ENCODE peak calls at places on chromosomes 7 and 10, in ten cellular contexts. One of them, this sample, is unnamed.

GRCh38 chr10:89480047-89480446 is 55.3 kb downstream of the SLC16A12 start:
- DNase-seq in mesothelial cell of epicardium: no peak
- DNase-seq in astrocyte of the spinal cord: no peak
- DNase-seq in GM23338: no peak
- DNase-seq in dorsolateral prefrontal cortex: no peak
- DNase-seq in heart right ventricle: peak
- DNase-seq in cardiac muscle cell: peak
- DNase-seq in suprapubic skin: no peak
- DNase-seq in brain microvascular endothelial cell: no peak
- DNase-seq in esophagus squamous epithelium: no peak
- DNase-seq in this sample: no peak

GRCh38 chr10:110725809-110726641 is 81.9 kb downstream of the RBM20 start:
- DNase-seq in astrocyte of the spinal cord: no peak
- DNase-seq in esophagus squamous epithelium: no peak
- DNase-seq in heart right ventricle: no peak
- DNase-seq in suprapubic skin: no peak
- DNase-seq in dorsolateral prefrontal cortex: no peak
- DNase-seq in mesothelial cell of epicardium: no peak
- DNase-seq in cardiac muscle cell: peak
- DNase-seq in brain microvascular endothelial cell: peak
- DNase-seq in GM23338: peak
- DNase-seq in this sample: no peak

GRCh38 chr7:24729365-24730017 is 27.8 kb downstream of the GSDME start:
- DNase-seq in heart right ventricle: peak
- DNase-seq in astrocyte of the spinal cord: no peak
- DNase-seq in GM23338: no peak
- DNase-seq in dorsolateral prefrontal cortex: no peak
- DNase-seq in mesothelial cell of epicardium: no peak
- DNase-seq in brain microvascular endothelial cell: no peak
- DNase-seq in esophagus squamous epithelium: no peak
- DNase-seq in cardiac muscle cell: no peak
- DNase-seq in suprapubic skin: no peak
- DNase-seq in this sample: no peak

GRCh38 chr10:124448696-124449169 is 1.1 kb downstream of the NKX1-2 start:
- DNase-seq in suprapubic skin: no peak
- DNase-seq in dorsolateral prefrontal cortex: no peak
- DNase-seq in astrocyte of the spinal cord: no peak
- DNase-seq in heart right ventricle: no peak
- DNase-seq in esophagus squamous epithelium: no peak
- DNase-seq in brain microvascular endothelial cell: no peak
- DNase-seq in cardiac muscle cell: no peak
- DNase-seq in GM23338: peak
- DNase-seq in mesothelial cell of epicardium: no peak
- DNase-seq in this sample: no peak

GRCh38 chr7:68420342-68420750 is 1177.9 kb upstream of the AUTS2 start:
- DNase-seq in astrocyte of the spinal cord: no peak
- DNase-seq in heart right ventricle: no peak
- DNase-seq in brain microvascular endothelial cell: no peak
- DNase-seq in esophagus squamous epithelium: no peak
- DNase-seq in suprapubic skin: no peak
- DNase-seq in dorsolateral prefrontal cortex: peak
- DNase-seq in GM23338: no peak
- DNase-seq in mesothelial cell of epicardium: no peak
- DNase-seq in cardiac muscle cell: no peak
- DNase-seq in this sample: no peak

GRCh38 chr7:3233301-3233700 is 67.8 kb upstream of the SDK1 start:
- DNase-seq in brain microvascular endothelial cell: no peak
- DNase-seq in GM23338: no peak
- DNase-seq in esophagus squamous epithelium: no peak
- DNase-seq in suprapubic skin: no peak
- DNase-seq in dorsolateral prefrontal cortex: no peak
- DNase-seq in cardiac muscle cell: no peak
- DNase-seq in mesothelial cell of epicardium: no peak
- DNase-seq in heart right ventricle: no peak
- DNase-seq in astrocyte of the spinal cord: no peak
- DNase-seq in this sample: no peak

GRCh38 chr7:149071182-149071635 is 19.3 kb downstream of the ZNF786 start:
- DNase-seq in GM23338: no peak
- DNase-seq in cardiac muscle cell: no peak
- DNase-seq in heart right ventricle: no peak
- DNase-seq in suprapubic skin: no peak
- DNase-seq in dorsolateral prefrontal cortex: no peak
- DNase-seq in esophagus squamous epithelium: no peak
- DNase-seq in mesothelial cell of epicardium: no peak
- DNase-seq in astrocyte of the spinal cord: no peak
- DNase-seq in brain microvascular endothelial cell: no peak
- DNase-seq in this sample: no peak

GRCh38 chr10:27742195-27742925 is 3.3 kb downstream of the MKX start:
- DNase-seq in dorsolateral prefrontal cortex: peak
- DNase-seq in suprapubic skin: no peak
- DNase-seq in mesothelial cell of epicardium: peak
- DNase-seq in heart right ventricle: peak
- DNase-seq in cardiac muscle cell: peak
- DNase-seq in esophagus squamous epithelium: no peak
- DNase-seq in GM23338: peak
- DNase-seq in brain microvascular endothelial cell: peak
- DNase-seq in astrocyte of the spinal cord: peak
- DNase-seq in this sample: peak

GRCh38 chr10:74063256-74063655 is 65.3 kb downstream of the VCL start:
- DNase-seq in GM23338: no peak
- DNase-seq in heart right ventricle: no peak
- DNase-seq in astrocyte of the spinal cord: peak
- DNase-seq in esophagus squamous epithelium: no peak
- DNase-seq in cardiac muscle cell: peak
- DNase-seq in suprapubic skin: no peak
- DNase-seq in brain microvascular endothelial cell: peak
- DNase-seq in mesothelial cell of epicardium: no peak
- DNase-seq in dorsolateral prefrontal cortex: no peak
- DNase-seq in this sample: no peak
- TF ChIP-seq CTCF in GM23338: no peak
- TF ChIP-seq CTCF in heart right ventricle: no peak
- TF ChIP-seq CTCF in astrocyte of the spinal cord: no peak
- TF ChIP-seq CTCF in esophagus squamous epithelium: no peak
- TF ChIP-seq CTCF in cardiac muscle cell: no peak
- TF ChIP-seq CTCF in suprapubic skin: no peak
- TF ChIP-seq CTCF in brain microvascular endothelial cell: no peak
- TF ChIP-seq CTCF in mesothelial cell of epicardium: no peak
- TF ChIP-seq CTCF in dorsolateral prefrontal cortex: no peak
- TF ChIP-seq CTCF in this sample: no peak

GRCh38 chr10:92575961-92576360 is 2.1 kb upstream of the IDE start:
- DNase-seq in mesothelial cell of epicardium: no peak
- DNase-seq in brain microvascular endothelial cell: no peak
- DNase-seq in suprapubic skin: no peak
- DNase-seq in heart right ventricle: no peak
- DNase-seq in esophagus squamous epithelium: no peak
- DNase-seq in dorsolateral prefrontal cortex: no peak
- DNase-seq in astrocyte of the spinal cord: peak
- DNase-seq in cardiac muscle cell: peak
- DNase-seq in GM23338: no peak
- DNase-seq in this sample: no peak

GRCh38 chr10:92573091-92573797 is 649 bp downstream of the IDE start:
- DNase-seq in GM23338: peak
- DNase-seq in astrocyte of the spinal cord: peak
- DNase-seq in esophagus squamous epithelium: no peak
- DNase-seq in suprapubic skin: no peak
- DNase-seq in cardiac muscle cell: peak
- DNase-seq in dorsolateral prefrontal cortex: no peak
- DNase-seq in heart right ventricle: peak
- DNase-seq in mesothelial cell of epicardium: no peak
- DNase-seq in brain microvascular endothelial cell: no peak
- DNase-seq in this sample: no peak

GRCh38 chr10:92572362-92573090 is 1.4 kb downstream of the IDE start:
- DNase-seq in astrocyte of the spinal cord: no peak
- DNase-seq in cardiac muscle cell: no peak
- DNase-seq in esophagus squamous epithelium: no peak
- DNase-seq in GM23338: no peak
- DNase-seq in dorsolateral prefrontal cortex: no peak
- DNase-seq in heart right ventricle: peak
- DNase-seq in mesothelial cell of epicardium: no peak
- DNase-seq in suprapubic skin: no peak
- DNase-seq in brain microvascular endothelial cell: no peak
- DNase-seq in this sample: no peak

GRCh38 chr10:92573798-92574544 is at the start of gene IDE:
- DNase-seq in cardiac muscle cell: peak
- DNase-seq in brain microvascular endothelial cell: peak
- DNase-seq in suprapubic skin: peak
- DNase-seq in astrocyte of the spinal cord: peak
- DNase-seq in dorsolateral prefrontal cortex: peak
- DNase-seq in heart right ventricle: peak
- DNase-seq in mesothelial cell of epicardium: peak
- DNase-seq in esophagus squamous epithelium: peak
- DNase-seq in GM23338: peak
- DNase-seq in this sample: no peak

GRCh38 chr10:92574545-92575377 is 868 bp upstream of the IDE start:
- DNase-seq in mesothelial cell of epicardium: no peak
- DNase-seq in esophagus squamous epithelium: no peak
- DNase-seq in astrocyte of the spinal cord: no peak
- DNase-seq in cardiac muscle cell: no peak
- DNase-seq in heart right ventricle: no peak
- DNase-seq in brain microvascular endothelial cell: peak
- DNase-seq in dorsolateral prefrontal cortex: no peak
- DNase-seq in GM23338: peak
- DNase-seq in suprapubic skin: no peak
- DNase-seq in this sample: no peak
- TF ChIP-seq CTCF in mesothelial cell of epicardium: peak
- TF ChIP-seq CTCF in esophagus squamous epithelium: peak
- TF ChIP-seq CTCF in astrocyte of the spinal cord: peak
- TF ChIP-seq CTCF in cardiac muscle cell: no peak
- TF ChIP-seq CTCF in heart right ventricle: no peak
- TF ChIP-seq CTCF in brain microvascular endothelial cell: peak
- TF ChIP-seq CTCF in dorsolateral prefrontal cortex: peak
- TF ChIP-seq CTCF in GM23338: peak
- TF ChIP-seq CTCF in suprapubic skin: peak
- TF ChIP-seq CTCF in this sample: no peak

GRCh38 chr7:144674550-144674949 is 161.3 kb downstream of the TPK1 start:
- DNase-seq in cardiac muscle cell: no peak
- DNase-seq in suprapubic skin: no peak
- DNase-seq in astrocyte of the spinal cord: no peak
- DNase-seq in brain microvascular endothelial cell: no peak
- DNase-seq in mesothelial cell of epicardium: no peak
- DNase-seq in dorsolateral prefrontal cortex: no peak
- DNase-seq in GM23338: no peak
- DNase-seq in esophagus squamous epithelium: no peak
- DNase-seq in heart right ventricle: no peak
- DNase-seq in this sample: no peak

GRCh38 chr7:144671429-144671828 is 164.4 kb downstream of the TPK1 start:
- DNase-seq in mesothelial cell of epicardium: no peak
- DNase-seq in brain microvascular endothelial cell: no peak
- DNase-seq in GM23338: peak
- DNase-seq in suprapubic skin: no peak
- DNase-seq in esophagus squamous epithelium: no peak
- DNase-seq in cardiac muscle cell: no peak
- DNase-seq in heart right ventricle: no peak
- DNase-seq in astrocyte of the spinal cord: no peak
- DNase-seq in dorsolateral prefrontal cortex: no peak
- DNase-seq in this sample: no peak

GRCh38 chr7:144672869-144673268 is 163.0 kb downstream of the TPK1 start:
- DNase-seq in cardiac muscle cell: no peak
- DNase-seq in brain microvascular endothelial cell: no peak
- DNase-seq in GM23338: no peak
- DNase-seq in astrocyte of the spinal cord: no peak
- DNase-seq in dorsolateral prefrontal cortex: no peak
- DNase-seq in mesothelial cell of epicardium: no peak
- DNase-seq in heart right ventricle: no peak
- DNase-seq in esophagus squamous epithelium: no peak
- DNase-seq in suprapubic skin: no peak
- DNase-seq in this sample: no peak

GRCh38 chr7:144668503-144668902 is 167.3 kb downstream of the TPK1 start:
- DNase-seq in cardiac muscle cell: no peak
- DNase-seq in GM23338: peak
- DNase-seq in brain microvascular endothelial cell: no peak
- DNase-seq in esophagus squamous epithelium: no peak
- DNase-seq in mesothelial cell of epicardium: no peak
- DNase-seq in dorsolateral prefrontal cortex: no peak
- DNase-seq in suprapubic skin: no peak
- DNase-seq in heart right ventricle: no peak
- DNase-seq in astrocyte of the spinal cord: no peak
- DNase-seq in this sample: no peak

GRCh38 chr7:144670251-144670650 is 165.6 kb downstream of the TPK1 start:
- DNase-seq in astrocyte of the spinal cord: peak
- DNase-seq in GM23338: peak
- DNase-seq in dorsolateral prefrontal cortex: no peak
- DNase-seq in esophagus squamous epithelium: no peak
- DNase-seq in brain microvascular endothelial cell: no peak
- DNase-seq in suprapubic skin: no peak
- DNase-seq in cardiac muscle cell: peak
- DNase-seq in heart right ventricle: no peak
- DNase-seq in mesothelial cell of epicardium: no peak
- DNase-seq in this sample: no peak
- TF ChIP-seq CTCF in astrocyte of the spinal cord: no peak
- TF ChIP-seq CTCF in GM23338: no peak
- TF ChIP-seq CTCF in dorsolateral prefrontal cortex: peak
- TF ChIP-seq CTCF in esophagus squamous epithelium: no peak
- TF ChIP-seq CTCF in brain microvascular endothelial cell: peak
- TF ChIP-seq CTCF in suprapubic skin: no peak
- TF ChIP-seq CTCF in cardiac muscle cell: peak
- TF ChIP-seq CTCF in heart right ventricle: no peak
- TF ChIP-seq CTCF in mesothelial cell of epicardium: peak
- TF ChIP-seq CTCF in this sample: no peak

GRCh38 chr7:101899616-101900015 is 82.2 kb downstream of the CUX1 start:
- DNase-seq in dorsolateral prefrontal cortex: no peak
- DNase-seq in brain microvascular endothelial cell: no peak
- DNase-seq in cardiac muscle cell: no peak
- DNase-seq in GM23338: no peak
- DNase-seq in esophagus squamous epithelium: no peak
- DNase-seq in suprapubic skin: no peak
- DNase-seq in mesothelial cell of epicardium: no peak
- DNase-seq in astrocyte of the spinal cord: no peak
- DNase-seq in heart right ventricle: no peak
- DNase-seq in this sample: no peak

GRCh38 chr7:101902680-101903504 is 85.5 kb downstream of the CUX1 start:
- DNase-seq in esophagus squamous epithelium: no peak
- DNase-seq in brain microvascular endothelial cell: no peak
- DNase-seq in mesothelial cell of epicardium: no peak
- DNase-seq in suprapubic skin: no peak
- DNase-seq in heart right ventricle: no peak
- DNase-seq in GM23338: no peak
- DNase-seq in astrocyte of the spinal cord: no peak
- DNase-seq in cardiac muscle cell: no peak
- DNase-seq in dorsolateral prefrontal cortex: no peak
- DNase-seq in this sample: no peak

GRCh38 chr7:101901661-101902491 is 84.5 kb downstream of the CUX1 start:
- DNase-seq in brain microvascular endothelial cell: no peak
- DNase-seq in heart right ventricle: no peak
- DNase-seq in cardiac muscle cell: peak
- DNase-seq in dorsolateral prefrontal cortex: no peak
- DNase-seq in mesothelial cell of epicardium: no peak
- DNase-seq in astrocyte of the spinal cord: peak
- DNase-seq in esophagus squamous epithelium: no peak
- DNase-seq in GM23338: no peak
- DNase-seq in suprapubic skin: no peak
- DNase-seq in this sample: no peak

GRCh38 chr7:101898019-101898575 is 80.7 kb downstream of the CUX1 start:
- DNase-seq in cardiac muscle cell: no peak
- DNase-seq in dorsolateral prefrontal cortex: no peak
- DNase-seq in mesothelial cell of epicardium: no peak
- DNase-seq in heart right ventricle: no peak
- DNase-seq in astrocyte of the spinal cord: no peak
- DNase-seq in esophagus squamous epithelium: no peak
- DNase-seq in brain microvascular endothelial cell: no peak
- DNase-seq in suprapubic skin: no peak
- DNase-seq in GM23338: no peak
- DNase-seq in this sample: no peak

DNA sequence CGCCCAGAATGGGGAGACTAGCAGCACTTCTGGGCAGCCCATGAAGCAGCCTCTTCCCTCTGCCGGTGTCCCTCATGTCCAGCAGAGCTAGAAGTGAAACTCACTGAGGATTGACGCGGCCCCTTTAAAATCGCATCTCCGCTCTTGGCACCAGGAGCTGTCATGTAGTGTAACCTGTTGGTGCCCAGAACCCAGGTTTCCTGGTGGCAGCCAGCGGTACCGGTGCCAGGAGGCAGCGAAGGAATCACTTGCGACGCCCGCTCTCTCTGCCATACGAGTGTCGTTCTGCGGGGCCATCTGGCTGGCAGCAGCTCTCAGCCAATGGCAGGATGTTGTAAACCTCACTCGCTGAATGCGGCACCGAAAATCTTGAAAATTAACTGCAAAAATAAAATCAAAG is 82.7 kb downstream of the CUX1 start:
- DNase-seq in heart right ventricle: peak
- DNase-seq in esophagus squamous epithelium: no peak
- DNase-seq in mesothelial cell of epicardium: no peak
- DNase-seq in suprapubic skin: no peak
- DNase-seq in dorsolateral prefrontal cortex: peak
- DNase-seq in GM23338: no peak
- DNase-seq in astrocyte of the spinal cord: no peak
- DNase-seq in cardiac muscle cell: no peak
- DNase-seq in brain microvascular endothelial cell: no peak
- DNase-seq in this sample: no peak
- TF ChIP-seq CTCF in heart right ventricle: no peak
- TF ChIP-seq CTCF in esophagus squamous epithelium: no peak
- TF ChIP-seq CTCF in mesothelial cell of epicardium: no peak
- TF ChIP-seq CTCF in suprapubic skin: no peak
- TF ChIP-seq CTCF in dorsolateral prefrontal cortex: no peak
- TF ChIP-seq CTCF in GM23338: no peak
- TF ChIP-seq CTCF in astrocyte of the spinal cord: peak
- TF ChIP-seq CTCF in cardiac muscle cell: no peak
- TF ChIP-seq CTCF in brain microvascular endothelial cell: no peak
- TF ChIP-seq CTCF in this sample: peak

This sample was measured in BJ.